ENCODE peak calls at places on chromosomes 4 and X, in ten cellular contexts. One of them, this sample, is unnamed.

GRCh38 chrX:17809273-17809672 is 51.8 kb downstream of the RAI2 start:
- DNase-seq in OCI-LY7: no peak
- DNase-seq in lower lobe of right lung: no peak
- DNase-seq in esophagus squamous epithelium: no peak
- DNase-seq in mesenchymal stem cell: no peak
- DNase-seq in colonic mucosa: no peak
- DNase-seq in thyroid gland: no peak
- DNase-seq in Karpas-422: no peak
- DNase-seq in upper lobe of left lung: no peak
- DNase-seq in astrocyte: no peak
- DNase-seq in this sample: no peak

GRCh38 chr4:71304289-71304850 is 34.5 kb upstream of the SLC4A4 start:
- DNase-seq in OCI-LY7: no peak
- DNase-seq in lower lobe of right lung: no peak
- DNase-seq in esophagus squamous epithelium: no peak
- DNase-seq in mesenchymal stem cell: no peak
- DNase-seq in colonic mucosa: no peak
- DNase-seq in thyroid gland: no peak
- DNase-seq in Karpas-422: no peak
- DNase-seq in upper lobe of left lung: no peak
- DNase-seq in astrocyte: peak; percentile 22
- DNase-seq in this sample: no peak

GRCh38 chr4:169070071-169070894 is 60.2 kb upstream of the CBR4 start:
- DNase-seq in OCI-LY7: no peak
- DNase-seq in lower lobe of right lung: no peak
- DNase-seq in esophagus squamous epithelium: no peak
- DNase-seq in mesenchymal stem cell: peak; percentile 44
- DNase-seq in colonic mucosa: peak; percentile 79
- DNase-seq in thyroid gland: peak; percentile 22
- DNase-seq in Karpas-422: no peak
- DNase-seq in upper lobe of left lung: no peak
- DNase-seq in astrocyte: peak; percentile 98
- DNase-seq in this sample: peak; percentile 95

GRCh38 chr4:22607382-22607781 is 85.4 kb upstream of the GBA3 start:
- DNase-seq in OCI-LY7: peak; percentile 31
- DNase-seq in lower lobe of right lung: no peak
- DNase-seq in esophagus squamous epithelium: no peak
- DNase-seq in mesenchymal stem cell: peak; percentile 28
- DNase-seq in colonic mucosa: peak; percentile 48
- DNase-seq in thyroid gland: peak; percentile 67
- DNase-seq in Karpas-422: peak; percentile 72
- DNase-seq in upper lobe of left lung: no peak
- DNase-seq in astrocyte: peak; percentile 18
- DNase-seq in this sample: no peak

GRCh38 chr4:125266901-125267601 is 47.7 kb upstream of the FAT4 start:
- DNase-seq in OCI-LY7: no peak
- DNase-seq in lower lobe of right lung: no peak
- DNase-seq in esophagus squamous epithelium: no peak
- DNase-seq in mesenchymal stem cell: peak; percentile 85
- DNase-seq in colonic mucosa: no peak
- DNase-seq in thyroid gland: no peak
- DNase-seq in Karpas-422: no peak
- DNase-seq in upper lobe of left lung: no peak
- DNase-seq in astrocyte: peak; percentile 49
- DNase-seq in this sample: peak; percentile 64

GRCh38 chrX:12013220-12013619 is 125.1 kb upstream of the FRMPD4 start:
- DNase-seq in OCI-LY7: no peak
- DNase-seq in lower lobe of right lung: no peak
- DNase-seq in esophagus squamous epithelium: no peak
- DNase-seq in mesenchymal stem cell: peak; percentile 59
- DNase-seq in colonic mucosa: no peak
- DNase-seq in thyroid gland: no peak
- DNase-seq in Karpas-422: no peak
- DNase-seq in upper lobe of left lung: no peak
- DNase-seq in astrocyte: peak; percentile 72
- DNase-seq in this sample: peak; percentile 45

GRCh38 chrX:19593684-19594083 is 78.4 kb upstream of the MAP3K15 start:
- DNase-seq in OCI-LY7: peak; percentile 48
- DNase-seq in lower lobe of right lung: no peak
- DNase-seq in esophagus squamous epithelium: no peak
- DNase-seq in mesenchymal stem cell: peak; percentile 48
- DNase-seq in colonic mucosa: no peak
- DNase-seq in thyroid gland: no peak
- DNase-seq in Karpas-422: peak; percentile 73
- DNase-seq in upper lobe of left lung: no peak
- DNase-seq in astrocyte: peak; percentile 23
- DNase-seq in this sample: peak; percentile 16

GRCh38 chr4:87228561-87228860 is 8.1 kb upstream of the KLHL8 start:
- DNase-seq in OCI-LY7: no peak
- DNase-seq in lower lobe of right lung: no peak
- DNase-seq in esophagus squamous epithelium: no peak
- DNase-seq in mesenchymal stem cell: no peak
- DNase-seq in colonic mucosa: no peak
- DNase-seq in thyroid gland: no peak
- DNase-seq in Karpas-422: no peak
- DNase-seq in upper lobe of left lung: no peak
- DNase-seq in astrocyte: no peak
- DNase-seq in this sample: no peak

GRCh38 chrX:71454222-71454621 is 78.7 kb upstream of the OGT start:
- DNase-seq in OCI-LY7: no peak
- DNase-seq in lower lobe of right lung: no peak
- DNase-seq in esophagus squamous epithelium: no peak
- DNase-seq in mesenchymal stem cell: peak; percentile 9
- DNase-seq in colonic mucosa: no peak
- DNase-seq in thyroid gland: no peak
- DNase-seq in Karpas-422: no peak
- DNase-seq in upper lobe of left lung: no peak
- DNase-seq in astrocyte: peak; percentile 22
- DNase-seq in this sample: peak; percentile 50

GRCh38 chrX:38112566-38112965 is 106.2 kb downstream of the SYTL5 start:
- DNase-seq in OCI-LY7: peak; percentile 5
- DNase-seq in lower lobe of right lung: no peak
- DNase-seq in esophagus squamous epithelium: no peak
- DNase-seq in mesenchymal stem cell: peak; percentile 12
- DNase-seq in colonic mucosa: no peak
- DNase-seq in thyroid gland: no peak
- DNase-seq in Karpas-422: no peak
- DNase-seq in upper lobe of left lung: no peak
- DNase-seq in astrocyte: no peak
- DNase-seq in this sample: no peak
- H3K4me3 ChIP-seq in OCI-LY7: no peak overlapping the region
- H3K4me3 ChIP-seq in lower lobe of right lung: no peak overlapping the region
- H3K4me3 ChIP-seq in esophagus squamous epithelium: no peak overlapping the region
- H3K4me3 ChIP-seq in mesenchymal stem cell: no peak overlapping the region
- H3K4me3 ChIP-seq in colonic mucosa: no peak overlapping the region
- H3K4me3 ChIP-seq in thyroid gland: no peak overlapping the region
- H3K4me3 ChIP-seq in Karpas-422: no peak overlapping the region
- H3K4me3 ChIP-seq in upper lobe of left lung: no peak overlapping the region
- H3K4me3 ChIP-seq in astrocyte: no peak overlapping the region
- H3K4me3 ChIP-seq in this sample: no peak overlapping the region

DNA sequence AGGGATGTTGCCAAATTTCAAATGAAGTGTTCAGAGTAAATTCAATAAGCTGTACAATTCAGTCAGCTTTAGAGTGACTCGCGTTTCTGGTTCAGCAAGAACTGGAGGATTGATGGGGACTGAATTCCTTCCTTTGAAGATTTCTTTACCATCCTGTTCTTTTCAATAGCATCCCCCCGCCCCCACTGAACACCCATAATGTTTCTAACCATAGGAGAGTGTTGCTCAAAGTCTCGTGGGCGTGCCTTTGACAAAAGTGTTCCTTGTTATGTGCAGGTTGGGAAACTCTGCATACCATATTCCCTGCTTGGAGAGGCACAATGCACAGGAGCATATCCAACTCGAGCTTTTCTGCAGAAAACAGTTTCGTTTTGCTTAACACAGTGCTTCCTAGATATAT is 323.5 kb upstream of the CASK start:
- DNase-seq in OCI-LY7: no peak
- DNase-seq in lower lobe of right lung: peak; percentile 51
- DNase-seq in esophagus squamous epithelium: no peak
- DNase-seq in mesenchymal stem cell: no peak
- DNase-seq in colonic mucosa: no peak
- DNase-seq in thyroid gland: peak; percentile 31
- DNase-seq in Karpas-422: no peak
- DNase-seq in upper lobe of left lung: no peak
- DNase-seq in astrocyte: no peak
- DNase-seq in this sample: no peak
- H3K27ac ChIP-seq in OCI-LY7: no peak overlapping the region
- H3K27ac ChIP-seq in lower lobe of right lung: no peak overlapping the region
- H3K27ac ChIP-seq in esophagus squamous epithelium: peak overlapping the region; percentile 44
- H3K27ac ChIP-seq in mesenchymal stem cell: no peak overlapping the region
- H3K27ac ChIP-seq in colonic mucosa: no peak overlapping the region
- H3K27ac ChIP-seq in thyroid gland: no peak overlapping the region
- H3K27ac ChIP-seq in Karpas-422: no peak overlapping the region
- H3K27ac ChIP-seq in upper lobe of left lung: no peak overlapping the region
- H3K27ac ChIP-seq in astrocyte: no peak overlapping the region
- H3K27ac ChIP-seq in this sample: no peak overlapping the region

GRCh38 chrX:16212024-16212423 is 44.7 kb downstream of the MAGEB17 start:
- DNase-seq in OCI-LY7: no peak
- DNase-seq in lower lobe of right lung: no peak
- DNase-seq in esophagus squamous epithelium: no peak
- DNase-seq in mesenchymal stem cell: peak; percentile 5
- DNase-seq in colonic mucosa: no peak
- DNase-seq in thyroid gland: no peak
- DNase-seq in Karpas-422: no peak
- DNase-seq in upper lobe of left lung: no peak
- DNase-seq in astrocyte: peak; percentile 12
- DNase-seq in this sample: no peak
- H3K36me3 ChIP-seq in OCI-LY7: no peaks in the 10 kb centered on the region
- H3K36me3 ChIP-seq in lower lobe of right lung: no peaks in the 10 kb centered on the region
- H3K36me3 ChIP-seq in esophagus squamous epithelium: no peaks in the 10 kb centered on the region
- H3K36me3 ChIP-seq in mesenchymal stem cell: no peaks in the 10 kb centered on the region
- H3K36me3 ChIP-seq in colonic mucosa: no peaks in the 10 kb centered on the region
- H3K36me3 ChIP-seq in thyroid gland: no peaks in the 10 kb centered on the region
- H3K36me3 ChIP-seq in Karpas-422: no peaks in the 10 kb centered on the region
- H3K36me3 ChIP-seq in upper lobe of left lung: no peaks in the 10 kb centered on the region
- H3K36me3 ChIP-seq in astrocyte: no peaks in the 10 kb centered on the region
- H3K36me3 ChIP-seq in this sample: no peaks in the 10 kb centered on the region

DNA sequence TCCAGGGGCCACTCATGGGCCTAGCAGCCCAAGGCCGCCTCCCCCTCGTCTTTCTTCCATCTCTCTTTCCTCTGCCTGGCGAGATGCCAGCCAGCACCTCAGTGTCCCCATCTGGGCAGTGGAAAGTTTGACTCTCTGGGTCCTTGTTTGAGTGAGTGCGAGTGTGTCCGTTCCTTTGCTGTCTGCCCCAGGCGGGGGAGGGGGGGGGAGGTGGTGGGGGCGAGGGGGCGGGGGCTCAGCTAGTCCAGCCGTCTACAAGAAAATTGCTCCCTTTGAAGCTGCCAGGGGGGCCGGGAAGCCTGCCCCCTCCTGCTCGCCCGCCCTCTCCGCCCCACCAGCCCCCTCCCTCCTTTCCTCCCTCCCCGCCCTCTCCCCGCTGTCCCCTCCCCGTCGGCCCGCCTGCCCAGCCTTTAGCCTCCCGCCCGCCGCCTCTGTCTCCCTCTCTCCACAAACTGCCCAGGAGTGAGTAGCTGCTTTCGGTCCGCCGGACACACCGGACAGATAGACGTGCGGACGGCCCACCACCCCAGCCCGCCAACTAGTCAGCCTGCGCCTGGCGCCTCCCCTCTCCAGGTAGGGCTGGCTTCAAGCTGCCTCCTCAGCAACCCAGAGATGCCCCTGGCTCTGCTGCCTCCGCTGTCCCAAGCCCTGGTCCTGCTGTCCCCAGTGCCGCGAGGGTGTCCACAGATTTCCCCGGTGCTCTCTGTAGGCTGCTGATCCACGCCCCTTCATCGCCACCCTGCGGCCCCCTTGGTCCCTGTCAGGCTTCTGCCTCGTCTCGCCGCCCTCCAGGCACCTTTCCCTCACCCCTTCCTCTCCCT is at the start of gene BGN:
- DNase-seq in OCI-LY7: no peak
- DNase-seq in lower lobe of right lung: no peak
- DNase-seq in esophagus squamous epithelium: no peak
- DNase-seq in mesenchymal stem cell: peak; percentile 42
- DNase-seq in colonic mucosa: no peak
- DNase-seq in thyroid gland: peak; percentile 75
- DNase-seq in Karpas-422: no peak
- DNase-seq in upper lobe of left lung: peak; percentile 56
- DNase-seq in astrocyte: peak; percentile 63
- DNase-seq in this sample: no peak
- H3K4me3 ChIP-seq in OCI-LY7: no peak within 1 kb of the TSS
- H3K4me3 ChIP-seq in lower lobe of right lung: peak within 1 kb of the TSS; percentile 44
- H3K4me3 ChIP-seq in esophagus squamous epithelium: peak within 1 kb of the TSS; percentile 57
- H3K4me3 ChIP-seq in mesenchymal stem cell: peak within 1 kb of the TSS; percentile 79
- H3K4me3 ChIP-seq in colonic mucosa: no peak within 1 kb of the TSS
- H3K4me3 ChIP-seq in thyroid gland: no peak within 1 kb of the TSS
- H3K4me3 ChIP-seq in Karpas-422: no peak within 1 kb of the TSS
- H3K4me3 ChIP-seq in upper lobe of left lung: peak within 1 kb of the TSS; percentile 26
- H3K4me3 ChIP-seq in astrocyte: peak within 1 kb of the TSS; percentile 75
- H3K4me3 ChIP-seq in this sample: peak within 1 kb of the TSS; percentile 72

GRCh38 chr4:53005808-53006207 is 143.7 kb downstream of the RASL11B start:
- DNase-seq in OCI-LY7: no peak
- DNase-seq in lower lobe of right lung: no peak
- DNase-seq in esophagus squamous epithelium: no peak
- DNase-seq in mesenchymal stem cell: no peak
- DNase-seq in colonic mucosa: no peak
- DNase-seq in thyroid gland: no peak
- DNase-seq in Karpas-422: no peak
- DNase-seq in upper lobe of left lung: no peak
- DNase-seq in astrocyte: no peak
- DNase-seq in this sample: no peak
- H3K27ac ChIP-seq in OCI-LY7: no peak overlapping the region
- H3K27ac ChIP-seq in lower lobe of right lung: no peak overlapping the region
- H3K27ac ChIP-seq in esophagus squamous epithelium: no peak overlapping the region
- H3K27ac ChIP-seq in mesenchymal stem cell: no peak overlapping the region
- H3K27ac ChIP-seq in colonic mucosa: no peak overlapping the region
- H3K27ac ChIP-seq in thyroid gland: no peak overlapping the region
- H3K27ac ChIP-seq in Karpas-422: no peak overlapping the region
- H3K27ac ChIP-seq in upper lobe of left lung: no peak overlapping the region
- H3K27ac ChIP-seq in astrocyte: no peak overlapping the region
- H3K27ac ChIP-seq in this sample: no peak overlapping the region

This sample was measured in brain microvascular endothelial cell.